ENCODE peak calls at places on chromosomes 16 and 17, in four cellular contexts. E, R, H and F are unnamed samples.

GRCh38 chr17:63029520-63029919 is 63.5 kb downstream of the TANC2 start:
- DNase-seq in R (no peak), E (no peak), H (peak; percentile 72), F (peak; percentile 65)

GRCh38 chr16:15822957-15823356 is 33.9 kb downstream of the MYH11 start:
- DNase-seq in E (peak; percentile 44), H (no peak), R (no peak), F (no peak)

GRCh38 chr17:80637286-80637703 is 92.7 kb downstream of the RPTOR start:
- DNase-seq in H (no peak), R (no peak), E (no peak), F (no peak)

GRCh38 chr17:81025756-81026155 is 9.2 kb upstream of the BAIAP2 start:
- DNase-seq in H (no peak), R (no peak), E (no peak), F (no peak)

GRCh38 chr17:57523926-57524634 is 221.0 kb downstream of the CCDC182 start:
- DNase-seq in E (no peak), R (peak; percentile 77), H (peak; percentile 61), F (peak; percentile 44)

GRCh38 chr17:40540448-40540847 is 24.8 kb downstream of the CCR7 start:
- DNase-seq in R (no peak), H (no peak), E (no peak), F (no peak)

GRCh38 chr16:5054876-5055865 is 10.6 kb downstream of the C16orf89 start:
- DNase-seq in E (no peak), H (no peak), R (no peak), F (no peak)

GRCh38 chr16:68332411-68333121 is 21.7 kb downstream of the PRMT7 start:
- DNase-seq in R (peak; percentile 50), E (peak; percentile 37), H (peak; percentile 52), F (peak; percentile 62)

GRCh38 chr16:265711-266110 is 10.0 kb downstream of the RGS11 start:
- DNase-seq in R (no peak), H (no peak), E (no peak), F (no peak)

GRCh38 chr16:71630808-71631207 is 4.8 kb downstream of the MARVELD3 start:
- DNase-seq in R (no peak), H (no peak), E (no peak), F (no peak)

GRCh38 chr17:65519471-65519870 is 42.0 kb downstream of the AXIN2 start:
- DNase-seq in E (no peak), R (no peak), H (no peak), F (no peak)

DNA sequence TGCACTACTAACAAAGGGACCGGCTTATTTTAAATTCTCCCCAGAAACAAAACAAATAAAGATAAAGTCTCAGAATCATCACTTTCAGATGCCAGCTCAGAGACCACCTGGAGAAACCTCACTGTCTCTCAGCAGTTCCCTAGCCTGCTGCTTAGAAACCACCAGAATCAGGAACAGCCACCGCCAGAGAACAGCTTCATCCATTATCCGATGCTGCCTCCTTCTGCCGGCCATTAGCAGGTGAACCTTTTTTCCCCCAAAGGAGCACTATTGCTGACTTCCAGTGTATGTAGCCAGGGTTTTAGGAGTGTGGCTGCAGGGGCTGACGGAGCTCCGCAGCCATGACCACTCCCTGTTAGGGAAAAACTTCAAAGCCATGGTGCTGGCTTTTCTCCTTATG is 171.2 kb upstream of the DYNLRB2 start:
- DNase-seq in H (peak; percentile 60), R (peak; percentile 32), E (peak; percentile 34), F (peak; percentile 68)
- TF ChIP-seq CTCF in H (peak; percentile 86), R (peak; percentile 55), E (peak; percentile 53), F (peak; percentile 76)

GRCh38 chr16:30092373-30093010 is 768 bp upstream of the TBX6 start:
- DNase-seq in E (peak; percentile 80), H (peak; percentile 27), R (peak; percentile 85), F (peak; percentile 58)

GRCh38 chr16:30096862-30097563 is 1.0 kb upstream of the YPEL3 start:
- DNase-seq in R (no peak), H (no peak), E (no peak), F (no peak)

GRCh38 chr16:30096105-30096861 is at the start of gene YPEL3:
- DNase-seq in H (peak; percentile 86), R (peak; percentile 94), E (peak; percentile 96), F (peak; percentile 93)

GRCh38 chr16:30095166-30096078 is 591 bp downstream of the YPEL3 start:
- DNase-seq in H (no peak), R (no peak), E (peak; percentile 38), F (no peak)

GRCh38 chr16:30094541-30095165 is 1.4 kb downstream of the YPEL3 start:
- DNase-seq in R (no peak), E (no peak), H (no peak), F (no peak)
- H3K4me3 ChIP-seq in R (peak overlapping the region; percentile 28), E (peak overlapping the region; percentile 88), H (no peak overlapping the region), F (no peak overlapping the region)

DNA sequence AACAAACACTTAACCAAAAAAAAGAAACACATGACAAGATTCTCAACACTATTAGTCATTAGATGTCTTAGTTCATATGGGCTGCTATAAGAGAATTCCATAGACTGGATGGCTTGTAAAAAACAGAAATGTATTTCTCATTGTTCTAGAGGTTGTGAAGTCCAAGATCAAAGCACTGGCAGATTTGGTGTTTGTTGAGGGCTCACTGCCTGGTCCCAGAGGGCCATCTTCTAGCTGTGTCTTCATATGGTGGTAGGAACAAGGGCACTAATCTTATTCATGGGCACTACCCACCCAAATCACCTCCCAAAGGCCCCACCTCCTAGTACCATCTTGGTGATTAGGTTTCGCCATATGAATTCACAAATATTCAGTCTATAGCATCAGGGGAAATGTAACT is 162.5 kb upstream of the SDK2 start:
- DNase-seq in H (no peak), R (no peak), E (no peak), F (no peak)
- TF ChIP-seq CTCF in H (no peak), R (no peak), E (no peak), F (no peak)

DNA sequence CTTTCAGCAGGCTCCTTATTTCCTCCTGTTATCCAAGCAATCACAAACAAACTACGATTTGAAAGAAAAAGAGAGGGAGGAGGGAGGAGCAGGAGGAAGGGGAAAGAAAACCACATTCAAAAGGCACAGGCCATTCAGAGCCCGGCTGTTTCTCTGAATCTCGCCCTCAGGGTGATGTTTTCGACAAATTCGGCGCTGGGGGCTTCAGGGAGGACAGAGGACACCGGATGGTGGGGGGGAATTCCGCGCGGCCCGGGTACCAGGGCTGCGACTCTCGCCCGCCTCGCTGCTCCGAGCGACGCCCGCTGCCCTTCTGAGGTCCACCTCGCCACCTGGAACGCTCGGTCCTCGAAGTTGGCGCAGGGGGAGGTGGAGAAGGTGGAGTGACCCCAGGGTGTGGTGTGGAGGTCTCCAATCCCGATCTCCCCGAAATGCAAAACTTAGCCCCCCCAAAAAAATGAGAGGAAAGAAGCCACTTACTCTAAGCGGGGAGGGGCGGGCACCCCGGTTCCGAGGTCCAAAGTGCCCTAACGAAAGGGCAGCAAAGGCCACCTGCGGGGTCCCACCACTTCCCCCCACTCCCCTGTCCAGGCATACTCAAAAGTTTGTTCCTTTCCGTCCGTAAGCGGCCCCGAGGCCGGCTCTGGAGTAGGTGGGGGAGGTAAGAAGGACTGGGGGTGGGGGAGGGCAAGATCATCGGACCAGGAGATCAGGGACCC is 1.2 kb downstream of the TOX3 start:
- DNase-seq in E (no peak), R (no peak), H (no peak), F (no peak)
- H3K4me3 ChIP-seq in E (peak overlapping the region; percentile 83), R (no peak overlapping the region), H (no peak overlapping the region), F (no peak overlapping the region)